ENCODE peak calls at places on chromosomes 16 and 17, in eight cellular contexts. W is H7; M is CD8-positive, alpha-beta memory T cell; R is tibial nerve; B is stomach; U is osteoblast; T is heart left ventricle; F is H1. A is an unnamed sample. For H3K27me3 and H3K36me3, the result is how much of the 10 kb centered on the place peaks cover.

GRCh38 chr16:10579965-10580918 is at the start of gene EMP2:
- DNase-seq in F (peak), M (no peak), T (peak), B (peak), U (peak), R (peak), W (peak), A (peak)

GRCh38 chr16:21986692-21987246 is 14.1 kb downstream of the PDZD9 start:
- DNase-seq in F (no peak), M (no peak), W (no peak), U (no peak), R (no peak), B (no peak), T (no peak), A (no peak)

GRCh38 chr17:57091186-57091618 is 6.2 kb downstream of the AKAP1 start:
- DNase-seq in W (no peak), B (peak), F (no peak), M (no peak), T (peak), R (no peak), U (no peak), A (no peak)

GRCh38 chr17:29766796-29767327 is 144.2 kb upstream of the CORO6 start:
- DNase-seq in T (no peak), U (no peak), M (no peak), F (no peak), B (no peak), W (no peak), R (no peak), A (no peak)

GRCh38 chr17:42804918-42805367 is 6.3 kb downstream of the CNTD1 start:
- DNase-seq in F (no peak), B (peak), M (no peak), T (no peak), U (no peak), R (no peak), W (no peak), A (no peak)

GRCh38 chr17:51341457-51341856 is 81.1 kb downstream of the UTP18 start:
- DNase-seq in T (no peak), B (no peak), M (no peak), R (no peak), F (no peak), U (no peak), W (no peak), A (no peak)

GRCh38 chr16:19601083-19601976 is 45.8 kb downstream of the VPS35L start:
- DNase-seq in F (no peak), W (peak), U (no peak), B (no peak), R (no peak), T (no peak), M (peak), A (no peak)

GRCh38 chr16:89575247-89576172 is at the start of gene CPNE7:
- DNase-seq in W (peak), T (no peak), M (no peak), U (peak), B (no peak), R (no peak), F (no peak), A (no peak)

GRCh38 chr16:23155445-23156049 is 6.3 kb upstream of the USP31 start:
- DNase-seq in M (no peak), B (peak), U (no peak), W (no peak), T (no peak), F (no peak), R (no peak), A (no peak)

GRCh38 chr16:10849736-10850477 is 27.1 kb upstream of the CIITA start:
- DNase-seq in W (no peak), R (no peak), B (no peak), F (no peak), U (no peak), M (no peak), T (no peak), A (no peak)

GRCh38 chr17:15038656-15039055 is 226.5 kb downstream of the PMP22 start:
- DNase-seq in F (no peak), B (no peak), T (no peak), M (no peak), W (no peak), R (no peak), U (no peak), A (peak)

GRCh38 chr16:50833929-50834328 is 92.0 kb downstream of the CYLD start:
- DNase-seq in F (no peak), W (no peak), T (no peak), M (no peak), U (no peak), R (no peak), B (no peak), A (no peak)

GRCh38 chr17:32875904-32876413 is 965 bp downstream of the MYO1D start:
- DNase-seq in T (no peak), M (no peak), W (no peak), B (no peak), R (no peak), U (peak), F (no peak), A (peak)

GRCh38 chr17:8792646-8793045 is 6.5 kb downstream of the MFSD6L start:
- DNase-seq in U (no peak), R (no peak), B (no peak), M (no peak), W (no peak), F (no peak), T (no peak), A (no peak)

GRCh38 chr16:59632266-59632855 is 898.2 kb upstream of the GOT2 start:
- DNase-seq in U (peak), M (no peak), R (no peak), W (no peak), B (no peak), F (no peak), T (no peak), A (peak)

GRCh38 chr17:51391992-51392654 is 131.8 kb downstream of the UTP18 start:
- DNase-seq in W (no peak), T (no peak), B (no peak), F (no peak), R (no peak), U (no peak), M (no peak), A (no peak)

GRCh38 chr17:4740584-4740983 is 856 bp upstream of the CXCL16 start:
- DNase-seq in U (peak), W (no peak), M (no peak), F (no peak), T (no peak), R (no peak), B (no peak), A (no peak)

GRCh38 chr16:50351116-50351515 is 17.7 kb downstream of the BRD7 start:
- DNase-seq in B (no peak), F (no peak), T (no peak), R (no peak), M (no peak), U (no peak), W (no peak), A (peak)

GRCh38 chr17:72600934-72601333 is 480.1 kb downstream of the SOX9 start:
- DNase-seq in F (no peak), W (no peak), U (peak), R (no peak), M (no peak), B (no peak), T (no peak), A (peak)

GRCh38 chr17:80678621-80679020 is 134.0 kb downstream of the RPTOR start:
- DNase-seq in R (no peak), U (peak), F (no peak), W (no peak), T (no peak), B (no peak), M (no peak), A (peak)

GRCh38 chr16:30670072-30670824 is 12.0 kb downstream of the FBRS start:
- DNase-seq in M (no peak), W (peak), F (no peak), R (no peak), U (peak), B (no peak), T (no peak), A (no peak)
- H3K27me3 ChIP-seq in M (under half), W (half or more), F (half or more), R (under half), U (under half), B (under half), T (under half), A (under half)

GRCh38 chr17:37121616-37122015 is 172.9 kb downstream of the AATF start:
- DNase-seq in U (no peak), T (no peak), F (no peak), R (no peak), B (no peak), W (no peak), M (no peak), A (no peak)

GRCh38 chr17:37116802-37117201 is 168.0 kb downstream of the AATF start:
- DNase-seq in T (no peak), W (peak), U (no peak), R (no peak), B (no peak), M (no peak), F (no peak), A (no peak)

GRCh38 chr17:37124074-37124824 is 175.5 kb downstream of the AATF start:
- DNase-seq in T (no peak), W (no peak), U (no peak), M (no peak), B (no peak), F (no peak), R (no peak), A (no peak)

GRCh38 chr17:37117743-37118142 is 169.0 kb downstream of the AATF start:
- DNase-seq in R (no peak), F (no peak), T (no peak), B (no peak), M (no peak), U (no peak), W (peak), A (no peak)

DNA sequence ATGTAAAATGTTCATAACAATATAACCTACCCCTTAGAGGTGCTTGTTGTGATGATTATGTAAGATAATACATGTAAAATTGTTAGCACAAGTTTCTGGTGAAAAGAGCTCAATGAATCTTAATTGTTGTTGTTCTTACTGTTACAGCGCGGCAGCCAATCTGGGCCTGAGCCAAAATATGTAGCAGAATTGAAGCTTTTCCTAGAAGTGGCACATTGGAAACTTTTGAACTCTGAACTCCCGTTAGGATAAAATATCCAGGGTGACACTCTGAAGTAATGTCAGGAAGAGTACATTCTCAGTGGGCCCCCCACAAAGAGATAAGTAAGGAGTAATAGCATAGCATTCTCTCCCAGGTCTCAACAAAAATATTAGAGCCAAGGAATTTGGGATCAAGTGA is 170.0 kb downstream of the AATF start:
- DNase-seq in U (no peak), R (no peak), B (no peak), T (no peak), M (no peak), W (no peak), F (no peak), A (no peak)
- H3K36me3 ChIP-seq in U (under half), R (under half), B (under half), T (under half), M (under half), W (under half), F (under half), A (under half)

DNA sequence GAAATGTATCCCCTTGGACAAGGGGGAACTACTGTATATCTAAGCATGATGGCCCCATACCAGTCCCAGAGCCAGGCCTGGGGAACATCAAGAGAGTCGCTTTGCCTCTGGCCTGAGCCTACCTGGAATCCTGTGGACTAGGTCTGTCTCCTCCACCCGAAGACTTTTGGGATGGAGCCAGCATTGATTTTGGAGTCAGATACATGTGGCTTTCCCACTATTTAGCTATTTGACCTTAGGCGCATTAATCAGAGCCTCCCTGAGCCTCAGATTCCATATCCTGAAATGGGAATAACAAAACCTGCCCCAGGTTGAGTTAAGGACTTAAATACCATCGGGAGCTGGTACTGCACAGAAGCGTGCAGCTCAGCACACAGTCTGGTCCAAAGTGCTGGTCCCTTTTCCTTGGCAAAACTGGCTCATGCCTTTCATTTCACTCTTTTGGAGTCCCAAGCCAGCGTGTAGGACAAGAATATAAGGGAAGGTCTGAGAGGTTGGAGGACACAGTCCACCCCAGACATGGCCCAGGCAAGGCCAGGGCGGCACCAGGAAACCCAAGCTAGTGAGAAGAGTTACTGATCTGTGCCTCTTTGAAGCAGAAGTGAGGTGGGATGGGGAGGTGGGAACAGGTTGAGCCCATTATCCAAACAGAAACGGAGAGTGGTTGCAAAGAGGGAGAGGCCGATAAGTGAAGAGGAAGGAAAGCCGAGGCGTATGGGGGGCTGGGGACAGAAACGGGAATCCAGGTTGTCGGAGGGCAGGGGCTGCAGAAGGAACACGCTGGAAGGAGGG is 993 bp downstream of the FA2H start:
- DNase-seq in U (peak), R (no peak), T (no peak), F (no peak), M (no peak), B (no peak), W (peak), A (no peak)
- H3K4me3 ChIP-seq in U (no peak), R (peak), T (no peak), F (peak), M (no peak), B (peak), W (peak), A (no peak)

DNA sequence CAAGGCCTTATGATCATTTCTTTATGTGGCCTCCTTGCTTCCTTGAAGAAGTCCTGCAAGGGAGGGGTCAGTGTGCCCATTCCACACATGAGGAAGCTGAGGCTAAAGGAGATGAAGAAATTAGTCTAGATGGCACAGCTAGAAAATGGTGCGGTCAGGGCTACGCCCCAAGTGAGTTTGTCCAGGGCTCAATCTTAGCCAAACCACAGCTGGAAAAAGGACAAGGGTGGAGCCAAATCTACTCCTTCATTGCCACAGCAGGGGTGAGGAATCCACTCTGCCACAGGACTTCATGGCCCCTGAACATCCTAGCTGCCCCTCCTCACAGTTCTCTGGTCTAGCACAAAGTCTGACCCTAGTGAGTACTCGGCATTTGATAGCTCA is 16.2 kb downstream of the BEAN1 start:
- DNase-seq in F (no peak), U (no peak), W (no peak), R (no peak), B (no peak), M (no peak), T (no peak), A (no peak)
- H3K27me3 ChIP-seq in F (under half), U (under half), W (under half), R (under half), B (half or more), M (under half), T (under half), A (under half)

GRCh38 chr16:69793521-69793920 is 31.4 kb downstream of the WWP2 start:
- DNase-seq in M (no peak), R (no peak), B (no peak), W (no peak), U (no peak), F (no peak), T (no peak), A (no peak)
- H3K36me3 ChIP-seq in M (under half), R (under half), B (under half), W (under half), U (under half), F (under half), T (under half), A (under half)

DNA sequence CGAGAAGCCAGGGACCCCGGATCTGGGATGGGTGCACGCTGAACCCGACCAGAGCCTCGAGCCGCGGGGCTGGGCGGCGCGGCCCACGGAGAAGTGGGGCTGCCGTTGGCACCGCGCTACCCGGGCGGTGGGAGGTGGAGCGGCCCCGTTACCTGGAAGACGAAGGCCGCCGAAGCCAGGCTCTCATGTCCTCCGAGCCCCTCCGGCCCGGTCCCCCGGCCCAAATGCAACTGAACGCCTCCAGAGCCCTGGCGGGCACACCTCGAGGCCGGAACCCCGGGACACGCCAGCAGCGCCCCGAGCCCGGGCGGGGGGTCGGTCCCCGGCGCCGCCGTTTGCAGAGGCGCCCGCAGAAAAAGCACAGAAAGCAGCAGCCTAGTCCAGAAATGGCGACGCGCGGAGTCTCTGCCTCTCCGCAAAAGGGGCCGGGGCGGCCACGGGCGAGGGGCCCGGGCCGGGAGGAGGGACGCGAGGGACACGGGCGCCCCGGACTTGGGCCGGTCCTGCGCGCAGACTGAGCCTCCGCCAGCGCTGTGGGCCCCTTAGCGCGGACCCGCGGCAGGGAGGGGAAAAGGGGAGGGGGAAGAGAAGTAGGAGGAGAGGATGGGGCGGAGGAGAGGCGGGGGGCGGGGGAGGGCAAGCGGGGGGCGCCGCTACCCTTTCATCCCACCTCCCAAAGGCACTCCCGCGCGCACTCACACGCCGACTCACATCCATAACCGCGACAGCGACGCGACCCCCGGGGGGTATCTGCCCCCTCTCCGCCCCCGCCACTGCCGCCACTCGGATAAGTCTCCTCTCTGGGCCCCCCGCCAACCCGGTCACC is 1.4 kb downstream of the AXIN2 start:
- DNase-seq in F (no peak), U (peak), B (peak), W (peak), R (peak), M (peak), T (peak), A (peak)
- H3K4me3 ChIP-seq in F (peak), U (peak), B (no peak), W (peak), R (peak), M (peak), T (peak), A (peak)

GRCh38 chr16:13779676-13780075 is 140.3 kb upstream of the ERCC4 start:
- DNase-seq in W (no peak), F (no peak), R (no peak), U (no peak), B (no peak), M (no peak), T (no peak), A (no peak)

GRCh38 chr16:13781579-13782338 is 138.2 kb upstream of the ERCC4 start:
- DNase-seq in B (no peak), F (no peak), R (no peak), T (no peak), M (no peak), U (no peak), W (no peak), A (no peak)

GRCh38 chr16:13780406-13780805 is 139.5 kb upstream of the ERCC4 start:
- DNase-seq in M (no peak), F (no peak), U (no peak), B (no peak), T (no peak), R (no peak), W (peak), A (no peak)

DNA sequence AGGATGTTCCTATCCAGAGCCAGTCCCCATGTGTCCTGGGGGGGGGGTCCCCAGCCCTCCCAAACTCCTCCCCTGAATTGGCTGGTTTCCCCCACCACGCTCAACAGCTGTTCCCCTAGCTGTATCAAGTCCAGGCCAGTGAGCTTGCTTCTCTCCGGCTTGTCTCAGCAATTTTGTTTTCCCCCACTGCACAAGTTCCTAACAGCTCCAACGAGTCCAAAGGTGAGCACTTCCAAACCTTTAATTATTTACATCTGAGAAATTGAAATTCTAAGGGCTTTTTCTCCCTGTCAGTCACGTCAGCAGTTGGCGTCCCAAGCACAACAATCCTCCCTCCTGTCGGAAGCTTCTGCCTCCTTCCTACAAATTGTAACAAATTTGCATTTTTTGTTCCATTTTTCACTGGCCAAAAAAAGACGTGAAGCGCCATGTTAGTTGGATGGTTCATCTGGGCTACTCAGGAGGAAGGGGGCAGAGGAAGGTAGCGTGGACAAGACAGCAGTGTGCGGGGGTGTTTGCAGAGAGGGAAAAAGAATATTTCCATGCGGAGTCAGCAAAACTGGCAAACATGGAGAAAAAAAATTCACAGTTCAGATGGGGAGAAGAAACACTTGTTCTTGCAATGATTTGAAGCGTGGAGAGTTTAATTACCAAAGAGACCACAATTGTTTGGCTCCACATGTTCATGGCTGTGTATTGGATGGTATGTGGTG is 139.0 kb upstream of the ERCC4 start:
- DNase-seq in T (no peak), R (no peak), U (no peak), W (no peak), B (no peak), M (no peak), F (no peak), A (no peak)
- H3K27me3 ChIP-seq in T (under half), R (under half), U (under half), W (under half), B (under half), M (under half), F (under half), A (under half)

DNA sequence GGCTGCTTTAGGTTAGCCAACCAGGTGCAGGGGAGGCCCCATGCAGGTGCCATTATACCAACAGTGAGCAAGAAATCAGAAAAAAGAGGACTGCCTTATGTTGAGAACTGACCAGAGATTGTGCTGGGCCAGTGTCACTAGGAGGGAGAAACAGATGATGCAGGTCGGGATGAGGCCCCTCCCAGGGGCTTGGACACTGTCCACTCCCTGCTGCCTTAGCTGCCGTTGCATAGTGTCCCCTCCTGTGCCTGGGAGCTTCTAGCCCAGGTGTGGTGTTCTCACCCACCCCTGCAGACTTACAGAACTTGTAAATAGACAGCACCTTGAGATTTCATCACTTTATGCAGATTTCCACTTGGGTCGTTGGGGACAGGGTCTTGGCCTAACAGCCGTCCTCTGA is 36.7 kb downstream of the PLD6 start:
- DNase-seq in F (no peak), R (no peak), B (no peak), M (no peak), T (no peak), W (no peak), U (peak), A (no peak)
- H3K36me3 ChIP-seq in F (under half), R (under half), B (half or more), M (under half), T (half or more), W (under half), U (half or more), A (half or more)